ENCODE peak calls at places on chromosome 9, in five cellular contexts. One of them, this sample, is unnamed.

GRCh38 chr9:79665383-79665782 is 93.6 kb downstream of the TLE4 start:
- DNase-seq in epithelial cell of esophagus: no peak
- DNase-seq in lower leg skin: no peak
- DNase-seq in uterus: no peak
- DNase-seq in OCI-LY7: no peak
- DNase-seq in this sample: no peak

GRCh38 chr9:76987594-76988200 is 31.8 kb upstream of the FOXB2 start:
- DNase-seq in epithelial cell of esophagus: peak; percentile 62
- DNase-seq in lower leg skin: no peak
- DNase-seq in uterus: no peak
- DNase-seq in OCI-LY7: peak; percentile 22
- DNase-seq in this sample: no peak

GRCh38 chr9:89863837-89864236 is 259.0 kb downstream of the GADD45G start:
- DNase-seq in epithelial cell of esophagus: no peak
- DNase-seq in lower leg skin: no peak
- DNase-seq in uterus: no peak
- DNase-seq in OCI-LY7: no peak
- DNase-seq in this sample: no peak

GRCh38 chr9:129486496-129487306 is 134.2 kb downstream of the C9orf50 start:
- DNase-seq in epithelial cell of esophagus: no peak
- DNase-seq in lower leg skin: peak; percentile 93
- DNase-seq in uterus: peak; percentile 84
- DNase-seq in OCI-LY7: no peak
- DNase-seq in this sample: no peak

GRCh38 chr9:27184556-27185351 is 75.7 kb downstream of the TEK start:
- DNase-seq in epithelial cell of esophagus: peak; percentile 90
- DNase-seq in lower leg skin: no peak
- DNase-seq in uterus: no peak
- DNase-seq in OCI-LY7: no peak
- DNase-seq in this sample: no peak

GRCh38 chr9:131270171-131271015 is 5.9 kb downstream of the FAM78A start:
- DNase-seq in epithelial cell of esophagus: no peak
- DNase-seq in lower leg skin: peak; percentile 92
- DNase-seq in uterus: no peak
- DNase-seq in OCI-LY7: peak; percentile 63
- DNase-seq in this sample: no peak

GRCh38 chr9:86589273-86589672 is 235.1 kb upstream of the TUT7 start:
- DNase-seq in epithelial cell of esophagus: no peak
- DNase-seq in lower leg skin: no peak
- DNase-seq in uterus: no peak
- DNase-seq in OCI-LY7: no peak
- DNase-seq in this sample: no peak

GRCh38 chr9:93681316-93682154 is 105.2 kb downstream of the PHF2 start:
- DNase-seq in epithelial cell of esophagus: no peak
- DNase-seq in lower leg skin: peak; percentile 72
- DNase-seq in uterus: peak; percentile 13
- DNase-seq in OCI-LY7: no peak
- DNase-seq in this sample: peak; percentile 5

GRCh38 chr9:102779341-102779740 is 215.8 kb upstream of the CYLC2 start:
- DNase-seq in epithelial cell of esophagus: peak; percentile 1
- DNase-seq in lower leg skin: no peak
- DNase-seq in uterus: no peak
- DNase-seq in OCI-LY7: no peak
- DNase-seq in this sample: no peak

GRCh38 chr9:4489562-4489918 is 728 bp upstream of the SLC1A1 start:
- DNase-seq in epithelial cell of esophagus: no peak
- DNase-seq in lower leg skin: no peak
- DNase-seq in uterus: no peak
- DNase-seq in OCI-LY7: no peak
- DNase-seq in this sample: no peak

GRCh38 chr9:137673871-137674270 is 55.1 kb downstream of the EHMT1 start:
- DNase-seq in epithelial cell of esophagus: no peak
- DNase-seq in lower leg skin: no peak
- DNase-seq in uterus: no peak
- DNase-seq in OCI-LY7: no peak
- DNase-seq in this sample: no peak

GRCh38 chr9:5951686-5952211 is 61.1 kb downstream of the MLANA start:
- DNase-seq in epithelial cell of esophagus: peak; percentile 43
- DNase-seq in lower leg skin: no peak
- DNase-seq in uterus: no peak
- DNase-seq in OCI-LY7: no peak
- DNase-seq in this sample: no peak

GRCh38 chr9:130368631-130369103 is 76.1 kb upstream of the ASS1 start:
- DNase-seq in epithelial cell of esophagus: peak; percentile 17
- DNase-seq in lower leg skin: no peak
- DNase-seq in uterus: no peak
- DNase-seq in OCI-LY7: peak; percentile 8
- DNase-seq in this sample: no peak

GRCh38 chr9:131734781-131735180 is 5.1 kb downstream of the RAPGEF1 start:
- DNase-seq in epithelial cell of esophagus: no peak
- DNase-seq in lower leg skin: no peak
- DNase-seq in uterus: no peak
- DNase-seq in OCI-LY7: no peak
- DNase-seq in this sample: no peak

GRCh38 chr9:3992924-3993323 is 306.9 kb downstream of the GLIS3 start:
- DNase-seq in epithelial cell of esophagus: no peak
- DNase-seq in lower leg skin: no peak
- DNase-seq in uterus: no peak
- DNase-seq in OCI-LY7: no peak
- DNase-seq in this sample: no peak

DNA sequence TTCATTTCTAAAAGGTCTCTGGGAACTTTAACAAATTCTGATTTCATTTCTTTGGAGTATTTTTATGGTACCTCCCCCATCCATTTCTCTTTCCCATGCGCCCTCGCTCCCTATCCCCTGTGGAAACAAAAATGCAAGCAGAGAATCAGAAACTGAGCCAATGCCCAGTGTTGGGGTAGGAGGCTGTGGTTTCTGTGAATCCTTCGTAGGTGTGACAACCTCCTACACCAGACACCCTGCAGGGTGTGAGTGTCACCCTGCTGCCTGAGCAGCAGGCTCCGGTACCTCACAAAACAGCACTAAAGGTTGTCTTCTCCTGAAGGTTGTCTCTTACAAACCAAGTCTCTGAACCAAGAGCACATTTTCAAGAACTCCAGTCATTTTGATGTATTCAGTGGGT is 103.8 kb upstream of the CTSL start:
- DNase-seq in epithelial cell of esophagus: no peak
- DNase-seq in lower leg skin: no peak
- DNase-seq in uterus: no peak
- DNase-seq in OCI-LY7: no peak
- DNase-seq in this sample: no peak
- TF ChIP-seq CTCF in epithelial cell of esophagus: no peak
- TF ChIP-seq CTCF in lower leg skin: no peak
- TF ChIP-seq CTCF in uterus: no peak
- TF ChIP-seq CTCF in OCI-LY7: no peak
- TF ChIP-seq CTCF in this sample: no peak

GRCh38 chr9:120734607-120735006 is 20.3 kb upstream of the MEGF9 start:
- DNase-seq in epithelial cell of esophagus: no peak
- DNase-seq in lower leg skin: no peak
- DNase-seq in uterus: no peak
- DNase-seq in OCI-LY7: no peak
- DNase-seq in this sample: no peak

GRCh38 chr9:120726484-120726883 is 12.2 kb upstream of the MEGF9 start:
- DNase-seq in epithelial cell of esophagus: no peak
- DNase-seq in lower leg skin: no peak
- DNase-seq in uterus: no peak
- DNase-seq in OCI-LY7: no peak
- DNase-seq in this sample: no peak

GRCh38 chr9:120730661-120731514 is 16.6 kb upstream of the MEGF9 start:
- DNase-seq in epithelial cell of esophagus: peak; percentile 81
- DNase-seq in lower leg skin: no peak
- DNase-seq in uterus: no peak
- DNase-seq in OCI-LY7: peak; percentile 53
- DNase-seq in this sample: no peak

GRCh38 chr9:120733190-120733589 is 18.9 kb upstream of the MEGF9 start:
- DNase-seq in epithelial cell of esophagus: no peak
- DNase-seq in lower leg skin: no peak
- DNase-seq in uterus: no peak
- DNase-seq in OCI-LY7: no peak
- DNase-seq in this sample: no peak

DNA sequence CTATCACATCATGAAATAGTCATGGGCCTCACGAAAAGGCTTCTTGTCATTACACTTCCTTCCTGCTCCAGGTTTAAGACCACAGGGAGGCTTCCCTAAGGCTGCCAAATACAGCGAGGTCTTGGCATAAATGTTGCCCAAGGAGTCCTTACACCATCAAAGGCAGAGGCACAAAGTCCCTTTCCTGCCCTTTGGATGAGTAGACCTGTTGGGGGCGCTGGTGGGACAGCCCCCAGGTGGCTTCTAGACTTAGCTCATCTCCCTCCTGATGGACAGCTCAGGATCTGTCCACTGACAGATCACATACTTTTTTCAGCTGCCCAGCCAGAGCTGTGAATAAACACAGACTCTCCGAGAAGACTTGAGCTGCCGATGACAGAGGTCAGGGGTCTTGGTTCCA is 15.5 kb upstream of the MEGF9 start:
- DNase-seq in epithelial cell of esophagus: peak; percentile 7
- DNase-seq in lower leg skin: no peak
- DNase-seq in uterus: no peak
- DNase-seq in OCI-LY7: peak; percentile 14
- DNase-seq in this sample: no peak
- TF ChIP-seq CTCF in epithelial cell of esophagus: no peak
- TF ChIP-seq CTCF in lower leg skin: no peak
- TF ChIP-seq CTCF in uterus: no peak
- TF ChIP-seq CTCF in OCI-LY7: peak; percentile 62
- TF ChIP-seq CTCF in this sample: no peak

GRCh38 chr9:107274096-107274495 is 9.0 kb upstream of the RAD23B start:
- DNase-seq in epithelial cell of esophagus: no peak
- DNase-seq in lower leg skin: no peak
- DNase-seq in uterus: no peak
- DNase-seq in OCI-LY7: no peak
- DNase-seq in this sample: no peak
- TF ChIP-seq CTCF in epithelial cell of esophagus: no peak
- TF ChIP-seq CTCF in lower leg skin: no peak
- TF ChIP-seq CTCF in uterus: no peak
- TF ChIP-seq CTCF in OCI-LY7: peak; percentile 29
- TF ChIP-seq CTCF in this sample: no peak

GRCh38 chr9:70979971-70980370 is 141.4 kb downstream of the TRPM3 start:
- DNase-seq in epithelial cell of esophagus: peak; percentile 22
- DNase-seq in lower leg skin: no peak
- DNase-seq in uterus: no peak
- DNase-seq in OCI-LY7: no peak
- DNase-seq in this sample: no peak
- TF ChIP-seq CTCF in epithelial cell of esophagus: no peak
- TF ChIP-seq CTCF in lower leg skin: no peak
- TF ChIP-seq CTCF in uterus: no peak
- TF ChIP-seq CTCF in OCI-LY7: no peak
- TF ChIP-seq CTCF in this sample: no peak

GRCh38 chr9:107044872-107045271 is 181.9 kb downstream of the ZNF462 start:
- DNase-seq in epithelial cell of esophagus: no peak
- DNase-seq in lower leg skin: no peak
- DNase-seq in uterus: no peak
- DNase-seq in OCI-LY7: peak; percentile 20
- DNase-seq in this sample: no peak
- TF ChIP-seq CTCF in epithelial cell of esophagus: peak; percentile 20
- TF ChIP-seq CTCF in lower leg skin: no peak
- TF ChIP-seq CTCF in uterus: no peak
- TF ChIP-seq CTCF in OCI-LY7: peak; percentile 75
- TF ChIP-seq CTCF in this sample: no peak

GRCh38 chr9:112301420-112301819 is 32.0 kb downstream of the PTBP3 start:
- DNase-seq in epithelial cell of esophagus: no peak
- DNase-seq in lower leg skin: no peak
- DNase-seq in uterus: no peak
- DNase-seq in OCI-LY7: no peak
- DNase-seq in this sample: no peak

GRCh38 chr9:112299514-112299913 is 33.9 kb downstream of the PTBP3 start:
- DNase-seq in epithelial cell of esophagus: peak; percentile 92
- DNase-seq in lower leg skin: no peak
- DNase-seq in uterus: no peak
- DNase-seq in OCI-LY7: no peak
- DNase-seq in this sample: no peak

GRCh38 chr9:112295174-112295573 is 38.2 kb downstream of the PTBP3 start:
- DNase-seq in epithelial cell of esophagus: no peak
- DNase-seq in lower leg skin: no peak
- DNase-seq in uterus: no peak
- DNase-seq in OCI-LY7: no peak
- DNase-seq in this sample: no peak

DNA sequence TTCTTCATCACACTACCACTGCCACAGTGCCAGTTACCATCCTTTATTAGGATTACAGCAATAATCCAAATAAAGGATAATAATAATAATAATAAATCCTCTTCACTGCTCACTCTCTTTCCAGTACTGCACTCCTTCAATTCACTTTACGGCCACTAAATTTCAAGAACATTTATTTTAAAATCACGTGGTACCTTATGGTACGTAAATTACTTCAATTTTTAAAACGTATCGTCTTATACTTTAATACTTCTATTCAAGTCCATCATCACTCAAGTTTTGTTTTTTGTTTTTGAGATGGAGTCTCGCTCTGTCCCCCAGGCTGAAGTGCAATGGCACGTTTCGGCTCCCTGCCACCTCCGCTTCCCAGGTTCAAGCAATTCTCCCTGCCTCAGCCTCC is 36.5 kb downstream of the PTBP3 start:
- DNase-seq in epithelial cell of esophagus: no peak
- DNase-seq in lower leg skin: no peak
- DNase-seq in uterus: no peak
- DNase-seq in OCI-LY7: no peak
- DNase-seq in this sample: no peak
- TF ChIP-seq CTCF in epithelial cell of esophagus: no peak
- TF ChIP-seq CTCF in lower leg skin: no peak
- TF ChIP-seq CTCF in uterus: no peak
- TF ChIP-seq CTCF in OCI-LY7: no peak
- TF ChIP-seq CTCF in this sample: no peak

GRCh38 chr9:91424403-91425176 is 958 bp upstream of the NFIL3 start:
- DNase-seq in epithelial cell of esophagus: peak; percentile 83
- DNase-seq in lower leg skin: peak; percentile 98
- DNase-seq in uterus: peak; percentile 92
- DNase-seq in OCI-LY7: peak; percentile 51
- DNase-seq in this sample: peak; percentile 87
- TF ChIP-seq CTCF in epithelial cell of esophagus: no peak
- TF ChIP-seq CTCF in lower leg skin: no peak
- TF ChIP-seq CTCF in uterus: peak; percentile 14
- TF ChIP-seq CTCF in OCI-LY7: no peak
- TF ChIP-seq CTCF in this sample: no peak

GRCh38 chr9:83270116-83270515 is 207.2 kb upstream of the RASEF start:
- DNase-seq in epithelial cell of esophagus: no peak
- DNase-seq in lower leg skin: no peak
- DNase-seq in uterus: no peak
- DNase-seq in OCI-LY7: no peak
- DNase-seq in this sample: no peak

GRCh38 chr9:83266618-83267543 is 203.9 kb upstream of the RASEF start:
- DNase-seq in epithelial cell of esophagus: peak; percentile 8
- DNase-seq in lower leg skin: no peak
- DNase-seq in uterus: peak; percentile 27
- DNase-seq in OCI-LY7: no peak
- DNase-seq in this sample: no peak

GRCh38 chr9:83271665-83272071 is 208.7 kb upstream of the RASEF start:
- DNase-seq in epithelial cell of esophagus: no peak
- DNase-seq in lower leg skin: no peak
- DNase-seq in uterus: no peak
- DNase-seq in OCI-LY7: no peak
- DNase-seq in this sample: no peak

GRCh38 chr9:83267741-83268140 is 204.8 kb upstream of the RASEF start:
- DNase-seq in epithelial cell of esophagus: no peak
- DNase-seq in lower leg skin: no peak
- DNase-seq in uterus: no peak
- DNase-seq in OCI-LY7: no peak
- DNase-seq in this sample: no peak
- TF ChIP-seq CTCF in epithelial cell of esophagus: no peak
- TF ChIP-seq CTCF in lower leg skin: no peak
- TF ChIP-seq CTCF in uterus: no peak
- TF ChIP-seq CTCF in OCI-LY7: no peak
- TF ChIP-seq CTCF in this sample: no peak